ENCODE peak calls at places on chromosome 16, in four cellular contexts. U, C, H and X are unnamed samples.

GRCh38 chr16:58211245-58211644 is 13.3 kb upstream of the CSNK2A2 start:
- DNase-seq in U (no peak), C (no peak), H (no peak), X (no peak)

GRCh38 chr16:63719926-63720325 is 1401.9 kb downstream of the CDH11 start:
- DNase-seq in U (no peak), C (no peak), H (no peak), X (no peak)

GRCh38 chr16:69812213-69813014 is 50.3 kb downstream of the WWP2 start:
- DNase-seq in U (peak; percentile 39), C (no peak), H (no peak), X (no peak)

GRCh38 chr16:57470683-57471082 is 8.2 kb downstream of the POLR2C start:
- DNase-seq in U (no peak), C (no peak), H (no peak), X (no peak)

GRCh38 chr16:53041196-53041977 is 11.3 kb downstream of the CHD9NB start:
- DNase-seq in U (no peak), C (peak; percentile 39), H (no peak), X (peak; percentile 31)

GRCh38 chr16:10736926-10737625 is 6.6 kb upstream of the NUBP1 start:
- DNase-seq in U (peak; percentile 68), C (peak; percentile 76), H (peak; percentile 65), X (peak; percentile 59)

GRCh38 chr16:27529962-27530361 is 19.8 kb downstream of the GTF3C1 start:
- DNase-seq in U (no peak), C (no peak), H (no peak), X (no peak)

GRCh38 chr16:12097523-12098428 is 121.2 kb downstream of the SNX29 start:
- DNase-seq in U (no peak), C (peak; percentile 98), H (no peak), X (no peak)

GRCh38 chr16:24993722-24994686 is 21.2 kb downstream of the ARHGAP17 start:
- DNase-seq in U (peak; percentile 28), C (peak; percentile 99), H (no peak), X (no peak)

GRCh38 chr16:13453325-13453724 is 466.6 kb upstream of the ERCC4 start:
- DNase-seq in U (no peak), C (no peak), H (no peak), X (no peak)

GRCh38 chr16:66299349-66299748 is 67.1 kb upstream of the CDH5 start:
- DNase-seq in U (no peak), C (no peak), H (no peak), X (no peak)

GRCh38 chr16:89613954-89614459 is 565 bp downstream of the DPEP1 start:
- DNase-seq in U (no peak), C (no peak), H (no peak), X (no peak)

DNA sequence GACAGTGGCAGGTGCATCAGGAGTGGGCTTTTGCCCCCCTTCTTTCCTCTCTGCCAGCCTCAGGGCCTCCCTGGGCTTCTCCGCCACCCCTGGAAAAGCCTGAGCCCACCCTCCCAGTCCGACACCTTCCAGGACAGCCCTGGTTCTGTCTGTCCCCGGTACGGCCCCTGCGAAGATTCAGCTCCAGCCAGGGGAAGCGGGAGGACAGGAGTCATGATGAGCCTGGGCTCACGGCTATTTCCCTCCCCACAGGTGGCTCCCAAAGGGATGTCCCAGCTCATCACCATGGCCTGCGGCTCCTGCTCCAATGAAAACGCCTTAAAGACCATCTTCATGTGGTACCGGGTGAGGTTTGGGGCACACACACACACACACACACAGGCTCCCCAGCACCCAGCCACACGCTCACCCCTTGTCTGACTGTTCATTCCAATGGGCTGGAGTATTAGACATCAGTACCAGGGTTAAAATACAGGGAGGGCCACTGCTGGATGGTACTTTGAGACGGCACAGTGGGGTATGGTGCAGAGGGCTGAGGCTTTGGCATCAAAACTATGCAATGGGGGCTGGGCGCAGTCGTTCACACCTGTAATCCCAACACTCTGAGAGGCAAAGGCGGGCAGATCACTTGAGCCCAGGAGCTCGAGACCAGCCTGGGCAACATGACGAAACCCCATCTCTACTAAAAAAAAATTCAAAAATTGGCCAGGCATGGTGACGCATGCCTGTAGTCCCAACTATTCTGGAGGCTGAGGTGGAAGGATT is 32.8 kb downstream of the TMEM186 start:
- DNase-seq in U (no peak), C (no peak), H (no peak), X (peak; percentile 32)
- TF ChIP-seq TCF7 in U (no peak), C (no peak), H (no peak), X (no peak)

GRCh38 chr16:46607529-46607928 is 13.7 kb downstream of the SHCBP1 start:
- DNase-seq in U (peak; percentile 30), C (peak; percentile 55), H (no peak), X (no peak)
- TF ChIP-seq ATF3 in U (no peak), C (no peak), H (no peak), X (no peak)

DNA sequence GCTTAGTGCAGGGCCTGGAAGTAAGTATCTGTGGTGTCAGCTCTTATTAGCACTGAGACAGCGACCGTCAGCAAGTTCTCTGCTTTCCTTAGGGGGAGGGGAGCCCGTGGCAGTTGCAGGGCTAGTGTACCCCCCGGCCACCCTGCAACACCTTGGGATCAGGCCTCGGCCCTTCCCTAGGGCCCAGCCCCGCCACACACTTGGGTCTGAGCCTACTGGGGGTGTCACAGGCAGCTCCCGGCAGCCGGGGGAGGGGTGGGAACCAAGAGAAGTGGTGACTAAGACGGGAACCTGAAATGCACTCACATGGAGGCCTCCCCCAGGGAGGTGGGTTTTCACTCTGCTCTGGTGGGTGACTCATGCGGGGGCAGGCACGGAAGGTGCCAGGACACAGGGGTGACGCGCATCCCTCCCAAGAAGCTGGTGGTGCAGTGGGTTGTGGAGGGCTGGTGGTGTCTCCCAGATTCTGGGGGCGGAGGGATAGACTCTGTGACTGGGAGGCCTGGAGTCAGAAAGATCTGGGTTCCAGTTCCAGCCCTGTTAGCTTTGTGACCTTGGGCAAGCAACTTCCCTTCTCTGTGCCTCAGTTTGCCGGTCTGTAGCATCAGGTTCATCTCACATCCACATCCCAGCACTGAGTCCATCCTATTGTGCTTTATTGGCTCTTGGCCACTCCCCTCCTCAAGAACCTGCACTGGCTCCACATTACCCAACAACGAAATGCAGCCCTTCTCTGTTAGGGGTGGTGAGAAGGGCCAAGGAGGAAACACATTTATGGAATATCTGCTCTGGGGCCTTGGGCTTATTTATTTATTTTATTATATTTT is 44.5 kb downstream of the LAT start:
- DNase-seq in U (peak; percentile 81), C (no peak), H (no peak), X (peak; percentile 32)
- TF ChIP-seq CREB1 in U (no peak), C (peak; percentile 25), H (peak; percentile 48), X (no peak)

GRCh38 chr16:20401475-20402016 is 3.0 kb downstream of the PDILT start:
- DNase-seq in U (no peak), C (no peak), H (no peak), X (no peak)
- TF ChIP-seq TCF7 in U (no peak), C (no peak), H (no peak), X (no peak)

GRCh38 chr16:49706620-49707355 is 149.1 kb downstream of the ZNF423 start:
- DNase-seq in U (no peak), C (no peak), H (no peak), X (no peak)
- TF ChIP-seq ATF3 in U (no peak), C (no peak), H (no peak), X (no peak)

GRCh38 chr16:19223235-19223847 is 55.3 kb downstream of the SYT17 start:
- DNase-seq in U (peak; percentile 66), C (peak; percentile 58), H (no peak), X (peak; percentile 86)
- TF ChIP-seq CREB1 in U (no peak), C (no peak), H (no peak), X (no peak)